ENCODE peak calls at places on chromosomes 16 and 17, in eight cellular contexts. D is lower leg skin, O is pancreas, R is AG04450, W is BE2C, K is esophagus squamous epithelium, I is lower lobe of right lung, C is cardiac muscle cell. G is an unnamed sample.

GRCh38 chr17:46044286-46044928 is 45.4 kb downstream of the STH start:
- DNase-seq in D (no peak), O (peak; percentile 82), R (peak; percentile 82), W (peak; percentile 71), K (no peak), I (no peak), C (peak; percentile 95), G (peak; percentile 66)

GRCh38 chr17:7478276-7479138 is 924 bp downstream of the ZBTB4 start:
- DNase-seq in D (peak; percentile 92), O (peak; percentile 66), R (no peak), W (peak; percentile 29), K (no peak), I (peak; percentile 77), C (peak; percentile 43), G (no peak)

GRCh38 chr17:48725294-48726064 is 2.5 kb downstream of the PRAC2 start:
- DNase-seq in D (peak; percentile 85), O (no peak), R (no peak), W (no peak), K (no peak), I (no peak), C (no peak), G (no peak)

GRCh38 chr16:84374160-84374489 is 5.8 kb downstream of the ATP2C2 start:
- DNase-seq in D (no peak), O (no peak), R (no peak), W (no peak), K (no peak), I (no peak), C (no peak), G (no peak)

GRCh38 chr17:16304832-16305231 is 48.4 kb downstream of the CENPV start:
- DNase-seq in D (no peak), O (no peak), R (no peak), W (peak; percentile 12), K (no peak), I (no peak), C (peak; percentile 52), G (peak; percentile 20)

GRCh38 chr17:9907883-9908648 is 3.0 kb upstream of the RCVRN start:
- DNase-seq in D (no peak), O (no peak), R (peak; percentile 15), W (no peak), K (no peak), I (no peak), C (no peak), G (no peak)

GRCh38 chr16:62363451-62363850 is 327.2 kb upstream of the CDH8 start:
- DNase-seq in D (no peak), O (no peak), R (no peak), W (no peak), K (no peak), I (no peak), C (no peak), G (no peak)

GRCh38 chr17:81860756-81861568 is 627 bp upstream of the P4HB start:
- DNase-seq in D (peak; percentile 100), O (peak; percentile 100), R (peak; percentile 100), W (peak; percentile 99), K (peak; percentile 96), I (peak; percentile 99), C (peak; percentile 100), G (peak; percentile 100)

GRCh38 chr17:54745239-54745638 is 155.4 kb upstream of the TOM1L1 start:
- DNase-seq in D (no peak), O (no peak), R (no peak), W (no peak), K (no peak), I (no peak), C (no peak), G (no peak)

GRCh38 chr16:89569506-89570341 is 5.8 kb upstream of the CPNE7 start:
- DNase-seq in D (no peak), O (no peak), R (no peak), W (peak; percentile 7), K (no peak), I (no peak), C (no peak), G (no peak)

GRCh38 chr16:12612598-12613101 is 191.0 kb downstream of the CPPED1 start:
- DNase-seq in D (no peak), O (no peak), R (no peak), W (no peak), K (no peak), I (no peak), C (no peak), G (no peak)

GRCh38 chr17:75549246-75550138 is 24.0 kb downstream of the LLGL2 start:
- DNase-seq in D (no peak), O (peak; percentile 94), R (no peak), W (no peak), K (no peak), I (peak; percentile 92), C (no peak), G (no peak)
- H3K4me3 ChIP-seq in D (no peak overlapping the region), O (peak overlapping the region; percentile 11), R (no peak overlapping the region), W (no peak overlapping the region), K (peak overlapping the region; percentile 9), I (peak overlapping the region; percentile 27), C (no peak overlapping the region), G (no peak overlapping the region)

DNA sequence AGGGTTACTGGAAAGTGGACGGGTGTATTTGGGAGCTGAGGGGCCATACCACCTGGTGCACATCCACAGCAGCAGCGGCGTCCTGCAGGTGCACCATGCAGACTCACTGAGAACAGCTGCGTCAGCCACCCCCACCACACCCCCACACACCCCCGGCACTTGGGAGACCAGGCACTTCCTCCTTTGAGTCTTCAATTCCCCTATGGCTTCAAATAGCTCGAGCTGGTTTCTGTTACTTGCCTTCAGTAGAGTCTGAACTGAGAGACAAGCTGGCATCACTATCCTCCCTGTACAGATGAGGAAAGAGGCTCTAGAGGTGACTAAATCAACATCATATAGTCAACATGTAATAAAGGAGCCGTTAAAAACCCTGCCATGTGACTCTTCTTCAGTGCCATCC is 15.4 kb downstream of the CUEDC1 start:
- DNase-seq in D (no peak), O (no peak), R (no peak), W (no peak), K (peak; percentile 28), I (peak; percentile 77), C (no peak), G (no peak)
- H3K4me3 ChIP-seq in D (no peak overlapping the region), O (no peak overlapping the region), R (no peak overlapping the region), W (no peak overlapping the region), K (no peak overlapping the region), I (no peak overlapping the region), C (no peak overlapping the region), G (no peak overlapping the region)

DNA sequence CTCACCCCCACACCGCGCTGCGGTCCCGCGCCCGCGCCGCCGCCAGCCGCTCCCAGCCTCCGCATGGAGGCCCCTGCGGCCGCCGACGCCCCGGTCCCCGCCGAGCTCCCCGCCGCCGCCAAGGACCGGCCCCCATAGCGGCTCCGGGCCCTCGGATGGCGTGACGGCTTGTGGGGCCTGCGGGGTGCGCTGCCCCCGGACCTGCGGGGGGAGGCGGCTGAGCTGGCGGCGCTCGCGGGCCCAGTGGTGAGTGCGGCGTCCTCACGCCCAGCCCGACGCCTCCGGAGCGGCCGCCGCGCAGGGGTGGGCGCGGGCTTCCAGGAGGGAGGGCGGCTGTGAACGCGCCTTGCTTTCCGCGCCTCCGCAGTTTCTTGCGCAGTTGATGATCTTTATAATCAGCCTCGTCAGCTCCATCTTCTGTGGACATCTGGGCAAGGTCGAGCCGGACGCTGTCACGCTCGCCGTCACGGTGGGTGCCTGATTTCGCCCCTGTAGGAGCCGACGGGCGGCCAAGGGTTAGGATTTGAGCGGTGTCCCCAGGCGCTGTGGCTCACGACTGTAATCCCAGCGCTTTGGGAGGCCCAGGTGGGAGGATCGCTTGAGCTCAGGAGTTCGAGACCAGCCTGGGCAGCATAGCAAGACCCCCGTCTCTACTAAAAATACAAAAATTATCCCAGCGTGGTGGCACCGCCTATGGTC is 46.4 kb downstream of the SLC47A1 start:
- DNase-seq in D (no peak), O (no peak), R (no peak), W (no peak), K (no peak), I (peak; percentile 49), C (peak; percentile 16), G (no peak)
- H3K4me3 ChIP-seq in D (peak overlapping the region; percentile 1), O (peak overlapping the region; percentile 29), R (no peak overlapping the region), W (no peak overlapping the region), K (peak overlapping the region; percentile 38), I (peak overlapping the region; percentile 52), C (peak overlapping the region; percentile 32), G (peak overlapping the region; percentile 35)

GRCh38 chr17:59238904-59239303 is 18.6 kb downstream of the GDPD1 start:
- DNase-seq in D (no peak), O (no peak), R (no peak), W (no peak), K (no peak), I (no peak), C (no peak), G (no peak)

DNA sequence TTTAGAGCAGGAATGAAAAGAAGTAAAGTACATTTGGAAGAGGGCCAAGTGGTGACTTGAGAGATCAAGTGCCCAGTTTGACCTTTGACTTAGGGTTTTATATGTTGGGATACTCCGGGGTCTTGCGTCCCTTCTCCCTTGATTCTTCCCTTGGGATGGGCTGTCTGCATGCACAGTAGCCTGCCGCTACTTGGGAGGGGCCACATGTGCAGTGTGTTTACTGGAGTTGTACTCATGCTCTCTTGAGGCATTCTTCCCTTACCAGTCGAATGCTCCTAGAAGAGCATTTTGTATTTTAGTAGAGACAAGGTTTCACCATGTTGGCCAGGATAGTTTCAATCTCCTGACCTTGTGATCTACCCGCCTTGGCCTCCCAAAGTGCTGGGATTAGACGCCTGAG is 23.8 kb downstream of the GDPD1 start:
- DNase-seq in D (no peak), O (no peak), R (no peak), W (no peak), K (no peak), I (no peak), C (no peak), G (no peak)
- H3K4me3 ChIP-seq in D (no peak overlapping the region), O (no peak overlapping the region), R (no peak overlapping the region), W (no peak overlapping the region), K (no peak overlapping the region), I (no peak overlapping the region), C (no peak overlapping the region), G (no peak overlapping the region)

DNA sequence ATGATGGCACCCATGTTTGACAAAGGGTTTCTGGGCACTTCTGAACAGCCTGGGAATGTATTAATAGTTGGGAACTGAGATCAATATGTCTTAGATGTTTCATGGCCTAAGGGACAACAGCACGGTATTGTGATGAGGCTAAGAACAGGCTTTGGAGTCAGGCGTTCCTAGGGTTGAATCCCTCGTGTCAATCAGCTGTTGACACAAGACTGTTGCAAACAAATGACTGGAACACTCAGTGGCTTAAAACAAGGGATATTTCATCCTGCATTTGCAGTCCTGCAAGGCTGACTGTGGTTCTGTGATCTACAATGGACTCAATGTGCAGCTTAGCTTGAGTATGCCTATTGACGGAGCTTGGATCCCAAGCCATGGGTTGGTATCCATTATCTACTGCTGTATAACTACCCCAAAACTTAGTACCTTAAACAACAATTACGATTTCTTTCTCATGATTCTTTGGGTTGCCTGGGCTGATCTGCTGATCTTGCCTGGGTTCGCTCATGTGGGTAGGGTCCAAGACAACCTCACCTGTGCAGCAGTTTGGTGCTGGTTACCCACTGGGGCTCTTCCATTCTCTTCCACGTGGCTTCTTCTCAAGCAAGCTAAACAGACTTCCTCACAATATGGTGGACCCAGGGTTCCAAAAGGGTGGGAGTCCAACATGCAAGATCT is 472.4 kb downstream of the SLC39A11 start:
- DNase-seq in D (no peak), O (no peak), R (no peak), W (no peak), K (no peak), I (no peak), C (no peak), G (no peak)
- H3K4me3 ChIP-seq in D (no peak overlapping the region), O (no peak overlapping the region), R (no peak overlapping the region), W (no peak overlapping the region), K (no peak overlapping the region), I (no peak overlapping the region), C (no peak overlapping the region), G (no peak overlapping the region)

G was measured in skeletal muscle cell.